ENCODE peak calls at places on chromosomes 7 and 10, in four cellular contexts. One of them, this sample, is unnamed.

GRCh38 chr7:22210355-22210754 is 146.6 kb downstream of the RAPGEF5 start:
- DNase-seq in hepatocyte: no peak
- DNase-seq in neuronal stem cell: no peak
- DNase-seq in Karpas-422: no peak
- DNase-seq in this sample: no peak

GRCh38 chr10:8568401-8568800 is 513.9 kb downstream of the GATA3 start:
- DNase-seq in Karpas-422: no peak
- DNase-seq in hepatocyte: peak; percentile 11
- DNase-seq in neuronal stem cell: no peak
- DNase-seq in this sample: no peak

GRCh38 chr10:12645449-12645848 is 296.1 kb downstream of the CAMK1D start:
- DNase-seq in hepatocyte: no peak
- DNase-seq in neuronal stem cell: no peak
- DNase-seq in Karpas-422: no peak
- DNase-seq in this sample: no peak

GRCh38 chr7:2106920-2107319 is 125.8 kb downstream of the MAD1L1 start:
- DNase-seq in hepatocyte: peak; percentile 35
- DNase-seq in neuronal stem cell: no peak
- DNase-seq in Karpas-422: no peak
- DNase-seq in this sample: no peak

GRCh38 chr10:87865201-87866025 is 2.0 kb downstream of the PTEN start:
- DNase-seq in hepatocyte: no peak
- DNase-seq in Karpas-422: peak; percentile 59
- DNase-seq in neuronal stem cell: no peak
- DNase-seq in this sample: no peak

GRCh38 chr7:148719753-148720152 is 21.1 kb downstream of the CUL1 start:
- DNase-seq in Karpas-422: no peak
- DNase-seq in hepatocyte: no peak
- DNase-seq in neuronal stem cell: no peak
- DNase-seq in this sample: no peak

GRCh38 chr7:48114589-48114988 is 25.5 kb downstream of the UPP1 start:
- DNase-seq in hepatocyte: no peak
- DNase-seq in Karpas-422: no peak
- DNase-seq in neuronal stem cell: no peak
- DNase-seq in this sample: no peak

GRCh38 chr10:131693766-131694165 is 207.0 kb upstream of the PPP2R2D start:
- DNase-seq in hepatocyte: no peak
- DNase-seq in neuronal stem cell: no peak
- DNase-seq in Karpas-422: no peak
- DNase-seq in this sample: no peak

GRCh38 chr7:8260871-8261707 is 878 bp downstream of the ICA1 start:
- DNase-seq in Karpas-422: no peak
- DNase-seq in hepatocyte: peak; percentile 62
- DNase-seq in neuronal stem cell: no peak
- DNase-seq in this sample: peak; percentile 33

GRCh38 chr7:134777470-134777869 is 2.0 kb upstream of the CALD1 start:
- DNase-seq in neuronal stem cell: no peak
- DNase-seq in Karpas-422: no peak
- DNase-seq in hepatocyte: no peak
- DNase-seq in this sample: peak; percentile 75

GRCh38 chr7:139153832-139154231 is 44.3 kb upstream of the ZC3HAV1 start:
- DNase-seq in Karpas-422: peak; percentile 52
- DNase-seq in neuronal stem cell: no peak
- DNase-seq in hepatocyte: no peak
- DNase-seq in this sample: peak; percentile 25

GRCh38 chr7:144854839-144855424 is 19.1 kb upstream of the TPK1 start:
- DNase-seq in hepatocyte: peak; percentile 44
- DNase-seq in Karpas-422: peak; percentile 41
- DNase-seq in neuronal stem cell: peak; percentile 30
- DNase-seq in this sample: peak; percentile 24

GRCh38 chr10:89633484-89633883 is 11.6 kb downstream of the PANK1 start:
- DNase-seq in neuronal stem cell: no peak
- DNase-seq in Karpas-422: no peak
- DNase-seq in hepatocyte: peak; percentile 48
- DNase-seq in this sample: peak; percentile 68

GRCh38 chr10:64450312-64450711 is 929.1 kb downstream of the REEP3 start:
- DNase-seq in hepatocyte: no peak
- DNase-seq in Karpas-422: no peak
- DNase-seq in neuronal stem cell: no peak
- DNase-seq in this sample: no peak

GRCh38 chr10:29784175-29784773 is 149.5 kb upstream of the SVIL start:
- DNase-seq in neuronal stem cell: no peak
- DNase-seq in hepatocyte: peak; percentile 77
- DNase-seq in Karpas-422: no peak
- DNase-seq in this sample: peak; percentile 99

GRCh38 chr7:55593515-55594318 is 21.4 kb upstream of the VOPP1 start:
- DNase-seq in neuronal stem cell: peak; percentile 48
- DNase-seq in Karpas-422: peak; percentile 87
- DNase-seq in hepatocyte: peak; percentile 72
- DNase-seq in this sample: peak; percentile 82

GRCh38 chr10:18142151-18142550 is 1.9 kb downstream of the CACNB2 start:
- DNase-seq in neuronal stem cell: no peak
- DNase-seq in hepatocyte: no peak
- DNase-seq in Karpas-422: no peak
- DNase-seq in this sample: no peak

GRCh38 chr10:110141185-110141584 is 66.2 kb upstream of the MXI1 start:
- DNase-seq in Karpas-422: no peak
- DNase-seq in neuronal stem cell: no peak
- DNase-seq in hepatocyte: peak; percentile 44
- DNase-seq in this sample: peak; percentile 44

GRCh38 chr10:91683976-91684375 is 51.1 kb upstream of the PPP1R3C start:
- DNase-seq in Karpas-422: no peak
- DNase-seq in neuronal stem cell: no peak
- DNase-seq in hepatocyte: no peak
- DNase-seq in this sample: peak; percentile 82

GRCh38 chr7:80330434-80330833 is 181.4 kb downstream of the GNAT3 start:
- DNase-seq in hepatocyte: no peak
- DNase-seq in neuronal stem cell: no peak
- DNase-seq in Karpas-422: no peak
- DNase-seq in this sample: peak; percentile 57

GRCh38 chr10:6647811-6648526 is 67.9 kb upstream of the PRKCQ start:
- DNase-seq in neuronal stem cell: peak; percentile 54
- DNase-seq in hepatocyte: peak; percentile 67
- DNase-seq in Karpas-422: peak; percentile 71
- DNase-seq in this sample: peak; percentile 25

DNA sequence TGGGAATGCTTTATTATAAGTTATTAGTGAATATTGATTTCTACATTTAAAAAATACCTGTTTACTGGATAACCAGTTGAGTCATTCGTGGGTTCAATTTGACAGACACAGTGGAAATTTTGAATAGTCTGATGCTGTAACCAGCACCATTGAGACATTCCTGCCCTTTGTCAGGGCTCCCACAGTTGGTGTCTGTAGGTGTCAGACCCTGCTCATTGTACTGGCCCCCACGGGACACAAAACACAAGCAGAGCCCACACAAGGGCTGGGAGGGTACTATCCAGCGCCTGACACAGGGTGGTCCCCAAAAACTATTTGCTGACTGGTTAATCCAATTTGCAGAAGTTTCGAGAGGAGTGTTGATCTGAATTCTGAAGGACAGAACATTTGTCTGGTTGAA is 35.9 kb downstream of the EEPD1 start:
- DNase-seq in hepatocyte: no peak
- DNase-seq in Karpas-422: peak; percentile 59
- DNase-seq in neuronal stem cell: peak; percentile 31
- DNase-seq in this sample: no peak
- H3K4me2 ChIP-seq in hepatocyte: no peak overlapping the region
- H3K4me2 ChIP-seq in Karpas-422: peak overlapping the region; percentile 67
- H3K4me2 ChIP-seq in neuronal stem cell: no peak overlapping the region
- H3K4me2 ChIP-seq in this sample: no peak overlapping the region

GRCh38 chr10:42972946-42973345 is 103.9 kb upstream of the RET start:
- DNase-seq in Karpas-422: no peak
- DNase-seq in hepatocyte: no peak
- DNase-seq in neuronal stem cell: no peak
- DNase-seq in this sample: no peak

GRCh38 chr10:42971251-42971599 is 105.6 kb upstream of the RET start:
- DNase-seq in Karpas-422: no peak
- DNase-seq in neuronal stem cell: no peak
- DNase-seq in hepatocyte: no peak
- DNase-seq in this sample: no peak

GRCh38 chr10:42969909-42970308 is 107.0 kb upstream of the RET start:
- DNase-seq in hepatocyte: peak; percentile 3
- DNase-seq in Karpas-422: no peak
- DNase-seq in neuronal stem cell: no peak
- DNase-seq in this sample: no peak

GRCh38 chr10:42969147-42969546 is 107.7 kb upstream of the RET start:
- DNase-seq in neuronal stem cell: no peak
- DNase-seq in Karpas-422: no peak
- DNase-seq in hepatocyte: no peak
- DNase-seq in this sample: no peak

DNA sequence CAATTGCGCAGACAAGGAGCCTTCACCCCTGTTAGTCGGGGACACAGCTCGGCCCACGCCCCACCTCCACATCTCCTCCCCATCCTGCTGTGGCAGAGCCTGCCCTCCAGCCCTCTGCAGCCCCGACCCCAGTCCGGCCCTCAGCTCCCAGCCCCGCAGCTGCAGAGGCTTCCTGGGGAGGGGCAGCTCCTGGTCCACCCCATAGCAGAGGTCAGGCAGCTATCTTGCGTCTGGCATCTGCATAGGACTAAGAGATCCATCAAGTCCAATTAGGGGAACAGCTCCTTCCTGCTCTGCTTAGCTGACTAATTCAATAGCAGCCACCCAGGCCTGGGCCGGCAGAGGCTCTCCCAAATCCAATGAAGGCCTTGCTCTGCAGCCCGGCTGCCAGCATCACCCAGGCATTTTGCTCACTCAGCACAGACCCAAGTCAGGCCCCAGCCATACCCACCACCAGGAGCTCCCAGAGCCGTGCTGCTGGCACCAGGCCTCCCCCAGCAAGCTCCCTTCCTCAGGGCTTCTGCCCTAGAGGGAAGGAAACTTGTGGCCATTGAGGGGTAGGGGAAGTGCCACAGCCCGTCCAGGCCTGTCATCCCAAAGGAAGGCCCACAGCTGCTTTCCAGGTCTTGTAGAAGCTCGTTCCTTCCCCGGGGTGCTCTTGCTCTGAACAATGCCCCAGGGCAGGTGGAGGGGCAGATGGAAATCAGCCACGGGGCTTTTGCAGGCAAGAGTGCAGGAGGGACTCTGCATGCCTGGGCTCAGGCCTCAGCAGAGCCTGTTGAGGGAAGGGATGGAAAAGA is 106.2 kb upstream of the RET start:
- DNase-seq in neuronal stem cell: no peak
- DNase-seq in Karpas-422: no peak
- DNase-seq in hepatocyte: no peak
- DNase-seq in this sample: no peak
- H3K4me2 ChIP-seq in neuronal stem cell: no peak overlapping the region
- H3K4me2 ChIP-seq in Karpas-422: no peak overlapping the region
- H3K4me2 ChIP-seq in hepatocyte: no peak overlapping the region
- H3K4me2 ChIP-seq in this sample: no peak overlapping the region

DNA sequence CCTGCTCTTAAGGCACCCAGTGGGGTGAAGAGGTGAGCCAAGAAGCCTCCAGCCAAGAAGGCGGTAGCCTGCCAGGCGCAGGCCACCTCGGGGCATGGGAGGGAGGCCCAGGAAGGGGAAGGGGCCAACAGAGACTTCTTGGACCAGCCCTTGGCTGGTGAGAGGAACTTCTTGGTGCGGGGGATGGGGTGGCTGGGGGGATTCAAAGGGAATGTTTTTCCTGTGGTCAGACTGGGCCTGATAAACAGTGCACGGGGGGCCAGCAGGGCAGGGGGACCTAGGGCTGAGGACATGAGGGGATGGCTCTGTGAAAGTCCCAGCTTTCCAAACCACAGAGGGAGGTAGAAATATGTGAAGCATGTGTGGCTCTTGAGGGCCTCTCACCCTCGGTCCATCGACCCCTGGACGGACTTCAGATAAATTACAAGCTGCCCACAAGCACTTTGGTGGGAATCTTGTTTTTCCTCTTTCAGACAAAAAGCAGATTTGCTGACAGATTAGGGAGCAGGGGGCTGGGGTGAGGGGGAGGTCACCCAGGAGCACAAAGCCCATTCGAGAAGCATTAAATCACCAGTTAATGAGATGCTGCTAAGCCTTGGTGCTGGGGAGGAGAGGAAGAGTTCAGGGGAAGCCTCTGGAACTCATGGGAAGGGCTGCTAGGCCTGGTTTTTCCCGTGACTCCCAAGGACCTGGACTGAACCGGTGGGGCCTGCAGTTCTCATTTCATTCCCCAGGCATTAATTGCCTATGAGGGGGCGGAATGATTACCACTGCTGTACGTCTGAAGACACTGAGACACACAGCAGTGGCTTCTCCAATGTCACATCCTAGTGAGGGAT is 11.3 kb downstream of the CRYGN start:
- DNase-seq in Karpas-422: no peak
- DNase-seq in neuronal stem cell: peak; percentile 64
- DNase-seq in hepatocyte: peak; percentile 49
- DNase-seq in this sample: peak; percentile 88
- H3K4me2 ChIP-seq in Karpas-422: no peak overlapping the region
- H3K4me2 ChIP-seq in neuronal stem cell: peak overlapping the region; percentile 29
- H3K4me2 ChIP-seq in hepatocyte: peak overlapping the region; percentile 38
- H3K4me2 ChIP-seq in this sample: no peak overlapping the region

DNA sequence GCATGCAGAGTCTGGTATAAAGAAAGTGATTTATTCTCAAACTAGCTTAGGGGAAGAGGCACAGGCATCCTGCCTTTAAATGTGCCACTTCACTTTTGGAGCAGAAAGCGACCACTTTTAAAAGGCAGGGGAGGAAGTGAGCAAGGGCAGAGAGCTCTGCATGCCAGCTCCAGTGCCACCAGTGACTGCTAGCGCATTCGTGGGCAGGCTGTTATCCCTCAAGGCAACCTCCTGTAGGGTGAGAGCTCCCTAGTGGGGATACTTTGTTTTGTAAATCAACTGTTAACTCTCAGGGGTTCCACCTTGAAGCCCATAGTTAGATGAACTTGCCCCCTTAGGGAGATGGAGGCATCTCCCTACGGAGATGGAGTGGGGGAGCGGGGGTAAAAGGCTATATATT is 29.4 kb upstream of the GRB10 start:
- DNase-seq in neuronal stem cell: no peak
- DNase-seq in hepatocyte: no peak
- DNase-seq in Karpas-422: no peak
- DNase-seq in this sample: no peak
- H3K4me2 ChIP-seq in neuronal stem cell: no peak overlapping the region
- H3K4me2 ChIP-seq in hepatocyte: no peak overlapping the region
- H3K4me2 ChIP-seq in Karpas-422: no peak overlapping the region
- H3K4me2 ChIP-seq in this sample: no peak overlapping the region